ENCODE peak calls at places on chromosomes 16 and 17, in four cellular contexts. One of them, this sample, is unnamed.
A peak's percentile ranks its signal among the peaks of the same experiment; 100 is the strongest.

GRCh38 chr17:57463103-57463885 is 207.0 kb downstream of the MSI2 start:
- DNase-seq in astrocyte: peak; percentile 93
- DNase-seq in GM23248: peak; percentile 92
- DNase-seq in mesendoderm: no peak
- DNase-seq in this sample: peak; percentile 76

GRCh38 chr17:8341456-8341855 is 1.8 kb downstream of the ODF4 start:
- DNase-seq in mesendoderm: peak; percentile 80
- DNase-seq in astrocyte: no peak
- DNase-seq in GM23248: peak; percentile 15
- DNase-seq in this sample: no peak

GRCh38 chr17:50201226-50201854 is at the start of gene COL1A1:
- DNase-seq in GM23248: peak; percentile 94
- DNase-seq in astrocyte: peak; percentile 73
- DNase-seq in mesendoderm: peak; percentile 21
- DNase-seq in this sample: no peak

GRCh38 chr17:17119533-17119932 is 77.3 kb downstream of the MPRIP start:
- DNase-seq in mesendoderm: no peak
- DNase-seq in GM23248: peak; percentile 74
- DNase-seq in astrocyte: peak; percentile 40
- DNase-seq in this sample: no peak

GRCh38 chr17:74569392-74570003 is 2.2 kb upstream of the CD300H start:
- DNase-seq in astrocyte: peak; percentile 100
- DNase-seq in GM23248: peak; percentile 98
- DNase-seq in mesendoderm: peak; percentile 43
- DNase-seq in this sample: peak; percentile 64

GRCh38 chr17:29573558-29573870 is 5.0 kb downstream of the TP53I13 start:
- DNase-seq in mesendoderm: no peak
- DNase-seq in astrocyte: no peak
- DNase-seq in GM23248: no peak
- DNase-seq in this sample: no peak

GRCh38 chr17:58528443-58528842 is 14.0 kb upstream of the MTMR4 start:
- DNase-seq in GM23248: no peak
- DNase-seq in mesendoderm: no peak
- DNase-seq in astrocyte: no peak
- DNase-seq in this sample: no peak

GRCh38 chr16:70796301-70796700 is 4.7 kb downstream of the VAC14 start:
- DNase-seq in astrocyte: no peak
- DNase-seq in mesendoderm: no peak
- DNase-seq in GM23248: no peak
- DNase-seq in this sample: no peak

GRCh38 chr17:31581491-31581890 is 190.0 kb downstream of the RAB11FIP4 start:
- DNase-seq in mesendoderm: no peak
- DNase-seq in astrocyte: no peak
- DNase-seq in GM23248: peak; percentile 69
- DNase-seq in this sample: no peak

GRCh38 chr17:41982026-41982989 is 15.7 kb downstream of the CNP start:
- DNase-seq in GM23248: no peak
- DNase-seq in mesendoderm: no peak
- DNase-seq in astrocyte: peak; percentile 50
- DNase-seq in this sample: no peak

GRCh38 chr17:82933911-82934310 is 94.1 kb upstream of the ZNF750 start:
- DNase-seq in mesendoderm: peak; percentile 16
- DNase-seq in astrocyte: no peak
- DNase-seq in GM23248: no peak
- DNase-seq in this sample: no peak

DNA sequence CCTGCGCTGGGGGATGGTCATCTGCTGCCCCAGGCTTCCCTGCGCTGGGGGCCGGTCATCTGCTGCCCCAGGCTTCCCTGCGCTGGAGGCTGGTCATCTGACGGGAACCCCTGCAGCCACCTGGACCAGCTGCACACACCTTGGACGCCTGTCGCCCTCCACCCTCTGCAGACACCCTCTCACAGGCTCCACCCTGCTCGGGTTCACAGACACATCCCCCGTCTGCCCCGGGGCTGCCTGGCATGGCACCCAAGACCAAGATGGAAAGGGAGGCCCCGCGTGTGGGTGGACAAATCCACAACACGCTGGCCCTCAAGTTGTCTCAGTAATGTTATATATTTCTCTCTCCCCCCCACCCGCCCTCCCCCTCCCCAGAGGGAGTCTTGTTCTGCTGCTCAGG is 89.6 kb downstream of the ANKRD11 start:
- DNase-seq in astrocyte: no peak
- DNase-seq in GM23248: no peak
- DNase-seq in mesendoderm: no peak
- DNase-seq in this sample: no peak
- H3K79me2 ChIP-seq in astrocyte: peaks cover 92% of the 10 kb centered on the region
- H3K79me2 ChIP-seq in GM23248: peaks cover 93% of the 10 kb centered on the region
- H3K79me2 ChIP-seq in mesendoderm: peaks cover 90% of the 10 kb centered on the region
- H3K79me2 ChIP-seq in this sample: peaks cover 33% of the 10 kb centered on the region

DNA sequence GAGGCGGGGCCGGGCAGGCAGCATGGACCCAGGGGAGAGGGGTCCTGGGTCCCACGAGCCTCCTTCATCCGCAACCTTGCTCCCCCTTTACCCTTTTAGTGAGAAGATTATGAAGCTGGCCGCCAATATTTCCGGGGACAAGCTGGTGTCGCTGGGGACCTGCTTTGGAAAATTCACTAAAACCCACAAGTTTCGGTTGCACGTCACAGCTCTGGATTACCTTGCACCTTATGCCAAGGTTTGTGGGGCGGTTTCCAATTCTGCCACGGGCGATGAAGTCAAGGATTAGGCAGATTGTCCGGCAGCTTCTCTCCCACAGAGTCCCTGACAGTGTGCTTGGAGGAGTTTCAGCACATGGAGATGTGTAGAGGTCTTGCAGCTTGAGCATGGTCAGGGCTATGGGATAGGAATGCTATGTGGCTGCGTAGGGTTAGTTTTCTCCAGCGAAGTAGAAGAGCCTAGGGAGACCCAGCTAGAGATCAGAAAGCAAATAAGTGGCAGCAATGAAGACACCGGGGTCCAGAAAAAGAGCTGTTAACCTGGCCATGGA is 598 bp downstream of the NIP7 start:
- DNase-seq in astrocyte: no peak
- DNase-seq in GM23248: peak; percentile 53
- DNase-seq in mesendoderm: peak; percentile 25
- DNase-seq in this sample: no peak
- H3K79me2 ChIP-seq in astrocyte: peaks cover 74% of the 10 kb centered on the region
- H3K79me2 ChIP-seq in GM23248: peaks cover 85% of the 10 kb centered on the region
- H3K79me2 ChIP-seq in mesendoderm: peaks cover 31% of the 10 kb centered on the region
- H3K79me2 ChIP-seq in this sample: peaks cover 16% of the 10 kb centered on the region

DNA sequence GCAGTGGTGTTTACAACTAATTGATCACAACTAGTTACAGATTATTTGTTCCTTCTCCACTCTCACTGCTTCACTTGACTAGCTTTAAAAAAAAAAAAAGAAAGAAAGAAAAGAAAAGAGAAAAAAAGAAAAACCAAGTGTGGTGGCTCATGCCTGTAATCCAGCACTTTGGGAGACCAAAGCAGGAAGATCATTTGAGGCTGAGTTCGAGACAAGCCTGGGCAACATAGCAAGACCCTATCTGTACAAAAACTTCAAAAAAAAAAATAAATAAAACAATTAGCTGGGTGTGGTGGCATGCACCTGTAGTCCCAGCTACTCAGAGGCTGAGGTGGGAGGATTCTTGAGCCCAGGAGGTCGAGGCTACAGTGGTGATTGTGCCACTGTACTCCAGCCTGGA is 4.2 kb downstream of the SNTB2 start:
- DNase-seq in GM23248: no peak
- DNase-seq in astrocyte: no peak
- DNase-seq in mesendoderm: no peak
- DNase-seq in this sample: no peak
- H3K79me2 ChIP-seq in GM23248: peaks cover 85% of the 10 kb centered on the region
- H3K79me2 ChIP-seq in astrocyte: peaks cover 87% of the 10 kb centered on the region
- H3K79me2 ChIP-seq in mesendoderm: peaks cover 23% of the 10 kb centered on the region
- H3K79me2 ChIP-seq in this sample: peaks cover 2% of the 10 kb centered on the region

GRCh38 chr16:22217890-22218730 is 12.0 kb downstream of the EEF2K start:
- DNase-seq in GM23248: no peak
- DNase-seq in astrocyte: no peak
- DNase-seq in mesendoderm: peak; percentile 44
- DNase-seq in this sample: no peak
- H3K79me2 ChIP-seq in GM23248: peaks cover 99% of the 10 kb centered on the region
- H3K79me2 ChIP-seq in astrocyte: peaks cover 57% of the 10 kb centered on the region
- H3K79me2 ChIP-seq in mesendoderm: no peaks in the 10 kb centered on the region
- H3K79me2 ChIP-seq in this sample: no peaks in the 10 kb centered on the region

GRCh38 chr16:4831616-4832015 is 15.5 kb downstream of the GLYR1 start:
- DNase-seq in astrocyte: no peak
- DNase-seq in mesendoderm: no peak
- DNase-seq in GM23248: no peak
- DNase-seq in this sample: peak; percentile 74
- H3K79me2 ChIP-seq in astrocyte: peaks cover 22% of the 10 kb centered on the region
- H3K79me2 ChIP-seq in mesendoderm: no peaks in the 10 kb centered on the region
- H3K79me2 ChIP-seq in GM23248: peaks cover 64% of the 10 kb centered on the region
- H3K79me2 ChIP-seq in this sample: no peaks in the 10 kb centered on the region

GRCh38 chr16:65414284-65414984 is 292.6 kb upstream of the CDH11 start:
- DNase-seq in astrocyte: peak; percentile 93
- DNase-seq in GM23248: peak; percentile 88
- DNase-seq in mesendoderm: peak; percentile 4
- DNase-seq in this sample: no peak
- H3K79me2 ChIP-seq in astrocyte: no peaks in the 10 kb centered on the region
- H3K79me2 ChIP-seq in GM23248: no peaks in the 10 kb centered on the region
- H3K79me2 ChIP-seq in mesendoderm: no peaks in the 10 kb centered on the region
- H3K79me2 ChIP-seq in this sample: no peaks in the 10 kb centered on the region

GRCh38 chr16:69145658-69146057 is 13.2 kb downstream of the UTP4 start:
- DNase-seq in GM23248: peak; percentile 30
- DNase-seq in astrocyte: peak; percentile 44
- DNase-seq in mesendoderm: no peak
- DNase-seq in this sample: peak; percentile 74
- H3K79me2 ChIP-seq in GM23248: peaks cover 52% of the 10 kb centered on the region
- H3K79me2 ChIP-seq in astrocyte: peaks cover 29% of the 10 kb centered on the region
- H3K79me2 ChIP-seq in mesendoderm: no peaks in the 10 kb centered on the region
- H3K79me2 ChIP-seq in this sample: no peaks in the 10 kb centered on the region

DNA sequence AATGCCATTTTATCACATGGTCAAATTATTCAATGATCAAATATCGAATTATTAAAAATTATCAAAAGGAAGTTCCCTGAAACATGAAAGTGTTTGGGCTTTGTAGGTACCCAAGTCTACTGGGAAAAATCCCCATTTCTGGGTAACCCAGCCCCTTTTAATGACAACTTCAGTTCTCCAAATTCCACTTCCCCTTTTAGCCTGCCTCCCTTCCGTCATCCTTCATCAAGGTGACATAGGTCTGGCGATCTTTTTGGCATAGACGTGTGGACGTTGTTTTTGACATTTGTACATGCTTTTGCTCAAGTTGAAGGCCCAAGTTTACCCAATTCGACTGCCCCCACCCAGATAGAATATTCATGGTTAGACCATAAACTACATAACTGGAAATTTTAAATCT is 660.9 kb downstream of the MAF start:
- DNase-seq in astrocyte: no peak
- DNase-seq in mesendoderm: no peak
- DNase-seq in GM23248: no peak
- DNase-seq in this sample: no peak
- H3K79me2 ChIP-seq in astrocyte: no peaks in the 10 kb centered on the region
- H3K79me2 ChIP-seq in mesendoderm: no peaks in the 10 kb centered on the region
- H3K79me2 ChIP-seq in GM23248: no peaks in the 10 kb centered on the region
- H3K79me2 ChIP-seq in this sample: no peaks in the 10 kb centered on the region

GRCh38 chr17:66557193-66557592 is 254.8 kb downstream of the PRKCA start:
- DNase-seq in mesendoderm: no peak
- DNase-seq in astrocyte: no peak
- DNase-seq in GM23248: no peak
- DNase-seq in this sample: no peak
- H3K79me2 ChIP-seq in mesendoderm: no peaks in the 10 kb centered on the region
- H3K79me2 ChIP-seq in astrocyte: peaks cover 7% of the 10 kb centered on the region
- H3K79me2 ChIP-seq in GM23248: peaks cover 60% of the 10 kb centered on the region
- H3K79me2 ChIP-seq in this sample: no peaks in the 10 kb centered on the region

DNA sequence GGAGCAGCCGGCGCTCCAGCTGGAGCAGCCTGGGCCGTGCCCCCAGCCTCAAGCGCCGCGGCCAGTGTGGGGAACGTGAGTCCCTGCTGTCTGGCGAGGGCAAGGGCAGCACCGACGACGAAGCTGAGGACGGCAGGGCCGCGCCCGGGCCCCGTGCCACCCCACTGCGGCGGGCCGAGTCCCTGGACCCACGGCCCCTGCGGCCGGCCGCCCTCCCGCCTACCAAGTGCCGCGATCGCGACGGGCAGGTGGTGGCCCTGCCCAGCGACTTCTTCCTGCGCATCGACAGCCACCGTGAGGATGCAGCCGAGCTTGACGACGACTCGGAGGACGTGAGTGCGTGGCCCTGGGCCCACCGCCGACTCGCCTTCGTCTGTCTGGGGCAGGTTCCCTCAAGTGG is 16.0 kb downstream of the TPSG1 start:
- DNase-seq in astrocyte: no peak
- DNase-seq in mesendoderm: no peak
- DNase-seq in GM23248: no peak
- DNase-seq in this sample: no peak
- H3K79me2 ChIP-seq in astrocyte: no peaks in the 10 kb centered on the region
- H3K79me2 ChIP-seq in mesendoderm: no peaks in the 10 kb centered on the region
- H3K79me2 ChIP-seq in GM23248: no peaks in the 10 kb centered on the region
- H3K79me2 ChIP-seq in this sample: no peaks in the 10 kb centered on the region

This sample was measured in trophoblast cell.